ENCODE peak calls at places on chromosomes 3 and 15, in nine cellular contexts. One of them, this sample, is unnamed.
A peak's percentile ranks its signal among the peaks of the same experiment; 100 is the strongest.

GRCh38 chr3:133136114-133137041 is 98.2 kb downstream of the TMEM108 start:
- DNase-seq in upper lobe of left lung: no peak
- DNase-seq in cardiac fibroblast: no peak
- DNase-seq in psoas muscle: no peak
- DNase-seq in transverse colon: no peak
- DNase-seq in astrocyte of the spinal cord: peak; percentile 52
- DNase-seq in heart left ventricle: no peak
- DNase-seq in nephron progenitor cell: no peak
- DNase-seq in ascending aorta: no peak
- DNase-seq in this sample: no peak

GRCh38 chr15:67082007-67082536 is 16.7 kb downstream of the SMAD3 start:
- DNase-seq in upper lobe of left lung: peak; percentile 65
- DNase-seq in cardiac fibroblast: no peak
- DNase-seq in psoas muscle: no peak
- DNase-seq in transverse colon: peak; percentile 64
- DNase-seq in astrocyte of the spinal cord: no peak
- DNase-seq in heart left ventricle: no peak
- DNase-seq in nephron progenitor cell: no peak
- DNase-seq in ascending aorta: no peak
- DNase-seq in this sample: no peak

GRCh38 chr3:59816312-59816711 is 766.5 kb upstream of the CFAP20DC start:
- DNase-seq in upper lobe of left lung: no peak
- DNase-seq in cardiac fibroblast: no peak
- DNase-seq in psoas muscle: no peak
- DNase-seq in transverse colon: no peak
- DNase-seq in astrocyte of the spinal cord: no peak
- DNase-seq in heart left ventricle: no peak
- DNase-seq in nephron progenitor cell: no peak
- DNase-seq in ascending aorta: no peak
- DNase-seq in this sample: no peak

GRCh38 chr3:195168009-195168759 is 102.8 kb downstream of the XXYLT1 start:
- DNase-seq in upper lobe of left lung: no peak
- DNase-seq in cardiac fibroblast: no peak
- DNase-seq in psoas muscle: no peak
- DNase-seq in transverse colon: no peak
- DNase-seq in astrocyte of the spinal cord: no peak
- DNase-seq in heart left ventricle: no peak
- DNase-seq in nephron progenitor cell: no peak
- DNase-seq in ascending aorta: peak; percentile 22
- DNase-seq in this sample: no peak

GRCh38 chr3:161336661-161337060 is 34.7 kb downstream of the SPTSSB start:
- DNase-seq in upper lobe of left lung: no peak
- DNase-seq in cardiac fibroblast: no peak
- DNase-seq in psoas muscle: no peak
- DNase-seq in transverse colon: no peak
- DNase-seq in astrocyte of the spinal cord: no peak
- DNase-seq in heart left ventricle: no peak
- DNase-seq in nephron progenitor cell: no peak
- DNase-seq in ascending aorta: no peak
- DNase-seq in this sample: no peak

GRCh38 chr3:16147226-16147625 is 27.3 kb upstream of the GALNT15 start:
- DNase-seq in upper lobe of left lung: no peak
- DNase-seq in cardiac fibroblast: peak; percentile 61
- DNase-seq in psoas muscle: no peak
- DNase-seq in transverse colon: no peak
- DNase-seq in astrocyte of the spinal cord: peak; percentile 53
- DNase-seq in heart left ventricle: no peak
- DNase-seq in nephron progenitor cell: no peak
- DNase-seq in ascending aorta: no peak
- DNase-seq in this sample: peak; percentile 17

GRCh38 chr15:40054746-40055575 is 16.0 kb upstream of the SRP14 start:
- DNase-seq in upper lobe of left lung: peak; percentile 67
- DNase-seq in cardiac fibroblast: no peak
- DNase-seq in psoas muscle: peak; percentile 72
- DNase-seq in transverse colon: peak; percentile 72
- DNase-seq in astrocyte of the spinal cord: peak; percentile 59
- DNase-seq in heart left ventricle: no peak
- DNase-seq in nephron progenitor cell: peak; percentile 48
- DNase-seq in ascending aorta: peak; percentile 61
- DNase-seq in this sample: peak; percentile 71

GRCh38 chr3:192408007-192408655 is 319.2 kb downstream of the FGF12 start:
- DNase-seq in upper lobe of left lung: no peak
- DNase-seq in cardiac fibroblast: peak; percentile 10
- DNase-seq in psoas muscle: peak; percentile 56
- DNase-seq in transverse colon: no peak
- DNase-seq in astrocyte of the spinal cord: peak; percentile 42
- DNase-seq in heart left ventricle: peak; percentile 43
- DNase-seq in nephron progenitor cell: peak; percentile 59
- DNase-seq in ascending aorta: no peak
- DNase-seq in this sample: peak; percentile 16

GRCh38 chr3:7401418-7401817 is 540.5 kb downstream of the GRM7 start:
- DNase-seq in upper lobe of left lung: no peak
- DNase-seq in cardiac fibroblast: no peak
- DNase-seq in psoas muscle: no peak
- DNase-seq in transverse colon: no peak
- DNase-seq in astrocyte of the spinal cord: no peak
- DNase-seq in heart left ventricle: no peak
- DNase-seq in nephron progenitor cell: no peak
- DNase-seq in ascending aorta: no peak
- DNase-seq in this sample: no peak

GRCh38 chr3:150761831-150762661 is 923 bp downstream of the SIAH2 start:
- DNase-seq in upper lobe of left lung: peak; percentile 77
- DNase-seq in cardiac fibroblast: peak; percentile 70
- DNase-seq in psoas muscle: peak; percentile 74
- DNase-seq in transverse colon: peak; percentile 63
- DNase-seq in astrocyte of the spinal cord: peak; percentile 58
- DNase-seq in heart left ventricle: peak; percentile 59
- DNase-seq in nephron progenitor cell: peak; percentile 50
- DNase-seq in ascending aorta: peak; percentile 76
- DNase-seq in this sample: no peak

GRCh38 chr15:70480196-70480856 is 283.0 kb downstream of the UACA start:
- DNase-seq in upper lobe of left lung: peak; percentile 36
- DNase-seq in cardiac fibroblast: no peak
- DNase-seq in psoas muscle: no peak
- DNase-seq in transverse colon: no peak
- DNase-seq in astrocyte of the spinal cord: no peak
- DNase-seq in heart left ventricle: no peak
- DNase-seq in nephron progenitor cell: no peak
- DNase-seq in ascending aorta: no peak
- DNase-seq in this sample: peak; percentile 63

GRCh38 chr3:157914882-157915281 is 191.3 kb downstream of the SHOX2 start:
- DNase-seq in upper lobe of left lung: no peak
- DNase-seq in cardiac fibroblast: no peak
- DNase-seq in psoas muscle: no peak
- DNase-seq in transverse colon: no peak
- DNase-seq in astrocyte of the spinal cord: no peak
- DNase-seq in heart left ventricle: no peak
- DNase-seq in nephron progenitor cell: no peak
- DNase-seq in ascending aorta: no peak
- DNase-seq in this sample: no peak

GRCh38 chr3:55780913-55781312 is 293.8 kb upstream of the WNT5A start:
- DNase-seq in upper lobe of left lung: no peak
- DNase-seq in cardiac fibroblast: no peak
- DNase-seq in psoas muscle: no peak
- DNase-seq in transverse colon: no peak
- DNase-seq in astrocyte of the spinal cord: no peak
- DNase-seq in heart left ventricle: no peak
- DNase-seq in nephron progenitor cell: no peak
- DNase-seq in ascending aorta: no peak
- DNase-seq in this sample: no peak

GRCh38 chr3:155270485-155271342 is 22.8 kb downstream of the STRIT1 start:
- DNase-seq in upper lobe of left lung: no peak
- DNase-seq in cardiac fibroblast: no peak
- DNase-seq in psoas muscle: no peak
- DNase-seq in transverse colon: no peak
- DNase-seq in astrocyte of the spinal cord: peak; percentile 49
- DNase-seq in heart left ventricle: no peak
- DNase-seq in nephron progenitor cell: no peak
- DNase-seq in ascending aorta: no peak
- DNase-seq in this sample: no peak

GRCh38 chr15:35260961-35261360 is 175.9 kb upstream of the NANOGP8 start:
- DNase-seq in upper lobe of left lung: no peak
- DNase-seq in cardiac fibroblast: no peak
- DNase-seq in psoas muscle: no peak
- DNase-seq in transverse colon: no peak
- DNase-seq in astrocyte of the spinal cord: no peak
- DNase-seq in heart left ventricle: no peak
- DNase-seq in nephron progenitor cell: no peak
- DNase-seq in ascending aorta: no peak
- DNase-seq in this sample: no peak

GRCh38 chr15:26295331-26295730 is 432.2 kb upstream of the ATP10A start:
- DNase-seq in upper lobe of left lung: no peak
- DNase-seq in cardiac fibroblast: no peak
- DNase-seq in psoas muscle: no peak
- DNase-seq in transverse colon: no peak
- DNase-seq in astrocyte of the spinal cord: no peak
- DNase-seq in heart left ventricle: no peak
- DNase-seq in nephron progenitor cell: no peak
- DNase-seq in ascending aorta: no peak
- DNase-seq in this sample: no peak

GRCh38 chr3:121018917-121019321 is 110.9 kb downstream of the STXBP5L start:
- DNase-seq in upper lobe of left lung: no peak
- DNase-seq in cardiac fibroblast: no peak
- DNase-seq in psoas muscle: peak; percentile 34
- DNase-seq in transverse colon: no peak
- DNase-seq in astrocyte of the spinal cord: no peak
- DNase-seq in heart left ventricle: no peak
- DNase-seq in nephron progenitor cell: no peak
- DNase-seq in ascending aorta: no peak
- DNase-seq in this sample: no peak

GRCh38 chr3:194277547-194278091 is 73.5 kb downstream of the CPN2 start:
- DNase-seq in upper lobe of left lung: no peak
- DNase-seq in cardiac fibroblast: peak; percentile 95
- DNase-seq in psoas muscle: peak; percentile 82
- DNase-seq in transverse colon: peak; percentile 21
- DNase-seq in astrocyte of the spinal cord: peak; percentile 75
- DNase-seq in heart left ventricle: peak; percentile 81
- DNase-seq in nephron progenitor cell: peak; percentile 46
- DNase-seq in ascending aorta: peak; percentile 82
- DNase-seq in this sample: no peak

GRCh38 chr3:70853161-70853560 is 540.7 kb upstream of the MDFIC2 start:
- DNase-seq in upper lobe of left lung: no peak
- DNase-seq in cardiac fibroblast: no peak
- DNase-seq in psoas muscle: no peak
- DNase-seq in transverse colon: no peak
- DNase-seq in astrocyte of the spinal cord: peak; percentile 32
- DNase-seq in heart left ventricle: no peak
- DNase-seq in nephron progenitor cell: no peak
- DNase-seq in ascending aorta: no peak
- DNase-seq in this sample: no peak

GRCh38 chr3:187020376-187020775 is 90.0 kb downstream of the ST6GAL1 start:
- DNase-seq in upper lobe of left lung: no peak
- DNase-seq in cardiac fibroblast: no peak
- DNase-seq in psoas muscle: no peak
- DNase-seq in transverse colon: no peak
- DNase-seq in astrocyte of the spinal cord: no peak
- DNase-seq in heart left ventricle: no peak
- DNase-seq in nephron progenitor cell: no peak
- DNase-seq in ascending aorta: no peak
- DNase-seq in this sample: no peak
- TF ChIP-seq CTCF in upper lobe of left lung: no peak
- TF ChIP-seq CTCF in cardiac fibroblast: no peak
- TF ChIP-seq CTCF in psoas muscle: no peak
- TF ChIP-seq CTCF in transverse colon: no peak
- TF ChIP-seq CTCF in astrocyte of the spinal cord: no peak
- TF ChIP-seq CTCF in heart left ventricle: no peak
- TF ChIP-seq CTCF in nephron progenitor cell: no peak
- TF ChIP-seq CTCF in ascending aorta: no peak
- TF ChIP-seq CTCF in this sample: no peak

DNA sequence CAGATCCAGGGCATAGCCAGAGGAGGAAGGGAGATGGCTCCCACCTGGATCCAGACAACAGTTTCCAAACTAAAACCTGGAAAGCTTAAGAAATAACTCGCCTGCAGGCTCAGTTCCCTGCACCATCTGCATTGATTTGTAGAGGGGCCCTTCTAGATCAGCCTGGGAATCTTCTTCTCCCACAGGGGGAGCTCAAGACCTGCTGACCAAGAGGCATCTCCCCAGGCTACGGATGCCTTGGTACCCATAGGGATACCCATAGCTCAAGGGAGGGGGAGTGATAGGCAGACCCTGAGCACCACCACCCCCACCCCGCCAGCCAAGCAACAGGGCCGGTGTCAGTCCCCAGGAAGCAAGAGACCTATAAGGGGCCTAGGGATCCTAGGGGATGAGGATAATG is 28.0 kb upstream of the DCLK3 start:
- DNase-seq in upper lobe of left lung: no peak
- DNase-seq in cardiac fibroblast: peak; percentile 39
- DNase-seq in psoas muscle: no peak
- DNase-seq in transverse colon: no peak
- DNase-seq in astrocyte of the spinal cord: peak; percentile 22
- DNase-seq in heart left ventricle: no peak
- DNase-seq in nephron progenitor cell: peak; percentile 40
- DNase-seq in ascending aorta: no peak
- DNase-seq in this sample: peak; percentile 35
- TF ChIP-seq CTCF in upper lobe of left lung: no peak
- TF ChIP-seq CTCF in cardiac fibroblast: peak; percentile 65
- TF ChIP-seq CTCF in psoas muscle: no peak
- TF ChIP-seq CTCF in transverse colon: no peak
- TF ChIP-seq CTCF in astrocyte of the spinal cord: peak; percentile 54
- TF ChIP-seq CTCF in heart left ventricle: no peak
- TF ChIP-seq CTCF in nephron progenitor cell: peak; percentile 50
- TF ChIP-seq CTCF in ascending aorta: no peak
- TF ChIP-seq CTCF in this sample: peak; percentile 7

GRCh38 chr3:43838009-43838758 is 147.4 kb downstream of the ABHD5 start:
- DNase-seq in upper lobe of left lung: no peak
- DNase-seq in cardiac fibroblast: no peak
- DNase-seq in psoas muscle: no peak
- DNase-seq in transverse colon: no peak
- DNase-seq in astrocyte of the spinal cord: no peak
- DNase-seq in heart left ventricle: no peak
- DNase-seq in nephron progenitor cell: no peak
- DNase-seq in ascending aorta: no peak
- DNase-seq in this sample: no peak

DNA sequence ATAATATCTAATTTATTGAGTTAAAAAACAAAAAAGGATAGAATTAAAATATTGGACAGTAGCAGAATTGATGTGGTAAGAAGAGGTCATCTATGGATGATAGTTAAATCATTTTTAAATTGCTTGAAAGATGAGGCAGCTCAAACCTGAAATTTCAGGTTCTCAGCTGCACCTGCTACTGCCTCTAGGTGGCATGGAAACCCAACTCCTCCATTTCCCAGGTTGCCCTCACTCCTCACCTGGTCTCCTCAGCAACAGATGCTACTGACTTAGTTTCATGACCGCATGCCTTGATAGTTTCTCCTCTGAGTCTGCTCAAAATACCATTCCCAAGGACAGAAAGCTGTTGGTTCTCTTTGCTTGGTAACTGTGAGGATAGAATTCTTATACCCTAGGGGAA is 148.1 kb downstream of the ABHD5 start:
- DNase-seq in upper lobe of left lung: no peak
- DNase-seq in cardiac fibroblast: no peak
- DNase-seq in psoas muscle: no peak
- DNase-seq in transverse colon: no peak
- DNase-seq in astrocyte of the spinal cord: no peak
- DNase-seq in heart left ventricle: no peak
- DNase-seq in nephron progenitor cell: no peak
- DNase-seq in ascending aorta: no peak
- DNase-seq in this sample: no peak
- TF ChIP-seq CTCF in upper lobe of left lung: no peak
- TF ChIP-seq CTCF in cardiac fibroblast: no peak
- TF ChIP-seq CTCF in psoas muscle: no peak
- TF ChIP-seq CTCF in transverse colon: no peak
- TF ChIP-seq CTCF in astrocyte of the spinal cord: peak; percentile 24
- TF ChIP-seq CTCF in heart left ventricle: no peak
- TF ChIP-seq CTCF in nephron progenitor cell: no peak
- TF ChIP-seq CTCF in ascending aorta: no peak
- TF ChIP-seq CTCF in this sample: no peak

GRCh38 chr15:80431635-80432034 is 27.5 kb downstream of the ARNT2 start:
- DNase-seq in upper lobe of left lung: no peak
- DNase-seq in cardiac fibroblast: no peak
- DNase-seq in psoas muscle: no peak
- DNase-seq in transverse colon: no peak
- DNase-seq in astrocyte of the spinal cord: no peak
- DNase-seq in heart left ventricle: no peak
- DNase-seq in nephron progenitor cell: no peak
- DNase-seq in ascending aorta: no peak
- DNase-seq in this sample: no peak
- TF ChIP-seq CTCF in upper lobe of left lung: no peak
- TF ChIP-seq CTCF in cardiac fibroblast: no peak
- TF ChIP-seq CTCF in psoas muscle: no peak
- TF ChIP-seq CTCF in transverse colon: no peak
- TF ChIP-seq CTCF in astrocyte of the spinal cord: no peak
- TF ChIP-seq CTCF in heart left ventricle: no peak
- TF ChIP-seq CTCF in nephron progenitor cell: no peak
- TF ChIP-seq CTCF in ascending aorta: no peak
- TF ChIP-seq CTCF in this sample: no peak